ENCODE peak calls at places on chromosomes 4 and X, in ten cellular contexts. S, P, W, V, U, Q, R, J, B and I are unnamed samples.

GRCh38 chr4:101968364-101968763 is 177.8 kb downstream of the BANK1 start:
- DNase-seq in Q (no peak), J (no peak), P (no peak), S (no peak), B (no peak), U (no peak), V (no peak), R (no peak), W (no peak), I (no peak)

GRCh38 chr4:152808670-152809069 is 28.9 kb downstream of the ARFIP1 start:
- DNase-seq in V (no peak), B (no peak), W (no peak), Q (no peak), P (no peak), S (no peak), R (no peak), U (no peak), J (no peak), I (no peak)

GRCh38 chr4:7201351-7202305 is 9.3 kb downstream of the SORCS2 start:
- DNase-seq in W (no peak), B (no peak), V (peak; percentile 20), Q (no peak), U (no peak), R (no peak), J (no peak), P (no peak), S (no peak), I (no peak)

GRCh38 chr4:70504733-70505132 is 13.6 kb upstream of the AMTN start:
- DNase-seq in P (no peak), Q (no peak), J (no peak), U (no peak), B (no peak), S (no peak), V (no peak), R (no peak), W (no peak), I (no peak)

GRCh38 chrX:21374994-21375794 is 976 bp downstream of the CNKSR2 start:
- DNase-seq in W (no peak), S (no peak), V (no peak), U (no peak), R (no peak), P (no peak), B (no peak), J (no peak), Q (no peak), I (no peak)

GRCh38 chr4:147453561-147454141 is 27.2 kb upstream of the EDNRA start:
- DNase-seq in S (no peak), U (peak; percentile 53), W (peak; percentile 7), R (no peak), B (no peak), Q (no peak), J (peak; percentile 83), V (peak; percentile 7), P (no peak), I (peak; percentile 38)

GRCh38 chr4:126807132-126807531 is 825.6 kb upstream of the INTU start:
- DNase-seq in R (no peak), P (no peak), Q (no peak), J (peak; percentile 60), W (no peak), S (no peak), V (no peak), B (no peak), U (no peak), I (no peak)

GRCh38 chr4:176150283-176150682 is 45.1 kb downstream of the SPATA4 start:
- DNase-seq in Q (no peak), S (no peak), R (no peak), J (peak; percentile 48), U (no peak), P (no peak), W (no peak), B (peak; percentile 0), V (peak; percentile 58), I (peak; percentile 7)

GRCh38 chr4:26104056-26104685 is 190.2 kb downstream of the SMIM20 start:
- DNase-seq in P (no peak), U (no peak), J (no peak), S (no peak), W (no peak), R (no peak), B (no peak), Q (no peak), V (no peak), I (no peak)

GRCh38 chr4:176464748-176465147 is 145.0 kb downstream of the SPCS3 start:
- DNase-seq in Q (no peak), P (no peak), S (no peak), J (no peak), V (no peak), B (no peak), W (no peak), U (no peak), R (no peak), I (no peak)

GRCh38 chr4:151806511-151806927 is 45.7 kb upstream of the GATB start:
- DNase-seq in B (no peak), J (no peak), S (no peak), W (no peak), P (peak; percentile 53), V (peak; percentile 79), Q (no peak), R (peak; percentile 30), U (no peak), I (peak; percentile 78)

GRCh38 chr4:139443661-139444060 is 10.3 kb upstream of the RAB33B start:
- DNase-seq in P (no peak), Q (no peak), R (no peak), V (no peak), B (no peak), W (no peak), J (no peak), U (no peak), S (no peak), I (no peak)

GRCh38 chrX:154793084-154793483 is 12.2 kb downstream of the MPP1 start:
- DNase-seq in B (no peak), V (no peak), W (no peak), R (no peak), J (no peak), Q (no peak), U (no peak), P (no peak), S (no peak), I (no peak)

GRCh38 chr4:5956285-5957021 is 61.8 kb downstream of the C4orf50 start:
- DNase-seq in Q (peak; percentile 84), J (no peak), W (no peak), B (peak; percentile 99), U (no peak), P (no peak), V (no peak), R (no peak), S (no peak), I (no peak)

GRCh38 chrX:40151211-40152172 is 53.7 kb upstream of the BCOR start:
- DNase-seq in P (no peak), R (no peak), U (no peak), S (no peak), B (peak; percentile 69), Q (no peak), V (no peak), W (no peak), J (no peak), I (no peak)

GRCh38 chr4:169332595-169332994 is 61.8 kb upstream of the SH3RF1 start:
- DNase-seq in S (no peak), P (no peak), V (no peak), R (no peak), Q (no peak), U (no peak), B (no peak), J (no peak), W (no peak), I (no peak)

GRCh38 chr4:1494416-1495315 is 88.4 kb upstream of the NKX1-1 start:
- DNase-seq in U (no peak), W (no peak), B (no peak), Q (no peak), R (no peak), J (no peak), V (no peak), P (no peak), S (no peak), I (no peak)

GRCh38 chr4:121794505-121795192 is 6.5 kb upstream of the EXOSC9 start:
- DNase-seq in Q (no peak), S (no peak), V (no peak), R (no peak), P (no peak), W (no peak), U (no peak), B (no peak), J (no peak), I (no peak)

GRCh38 chr4:125225806-125226205 is 88.9 kb upstream of the FAT4 start:
- DNase-seq in W (no peak), U (no peak), J (no peak), Q (no peak), R (no peak), S (no peak), V (no peak), B (no peak), P (no peak), I (no peak)

GRCh38 chrX:107429090-107429489 is 20.4 kb upstream of the FRMPD3 start:
- DNase-seq in Q (no peak), R (no peak), B (peak; percentile 68), U (no peak), W (peak; percentile 45), V (peak; percentile 48), P (no peak), J (peak; percentile 35), S (no peak), I (no peak)

GRCh38 chr4:10998826-10999225 is 314.3 kb upstream of the CLNK start:
- DNase-seq in J (peak; percentile 23), Q (no peak), U (no peak), W (no peak), R (no peak), P (no peak), S (no peak), V (no peak), B (no peak), I (peak; percentile 52)

GRCh38 chrX:123422875-123423274 is 238.8 kb downstream of the GRIA3 start:
- DNase-seq in U (no peak), V (peak; percentile 59), B (peak; percentile 33), P (peak; percentile 4), J (peak; percentile 32), W (peak; percentile 12), Q (no peak), R (no peak), S (no peak), I (peak; percentile 19)